ENCODE peak calls at places on chromosome 9, in six cellular contexts. G, D, P, Q, W and O are unnamed samples. For H3K9me3, the result is how much of the 10 kb centered on the place peaks cover.

GRCh38 chr9:121915304-121915625 is 177.8 kb downstream of the TTLL11 start:
- DNase-seq in G (no peak), D (no peak), P (no peak), Q (no peak), W (no peak), O (no peak)

GRCh38 chr9:14238044-14238443 is 75.9 kb downstream of the NFIB start:
- DNase-seq in G (no peak), D (no peak), P (peak), Q (peak), W (no peak), O (peak)

GRCh38 chr9:34993502-34994428 is 4.2 kb downstream of the DNAJB5 start:
- DNase-seq in G (no peak), D (no peak), P (no peak), Q (peak), W (no peak), O (no peak)

GRCh38 chr9:113574381-113575262 is 111.1 kb downstream of the RGS3 start:
- DNase-seq in G (peak), D (no peak), P (no peak), Q (no peak), W (no peak), O (no peak)

GRCh38 chr9:132609829-132610228 is 27.4 kb downstream of the BARHL1 start:
- DNase-seq in G (no peak), D (no peak), P (no peak), Q (peak), W (no peak), O (no peak)

GRCh38 chr9:35085078-35085477 is 5.3 kb upstream of the FANCG start:
- DNase-seq in G (no peak), D (no peak), P (no peak), Q (no peak), W (no peak), O (no peak)

GRCh38 chr9:21835111-21835510 is 32.7 kb downstream of the MTAP start:
- DNase-seq in G (no peak), D (no peak), P (no peak), Q (no peak), W (no peak), O (no peak)

GRCh38 chr9:98117984-98118639 is 910 bp downstream of the TRIM14 start:
- DNase-seq in G (no peak), D (no peak), P (peak), Q (peak), W (peak), O (peak)

GRCh38 chr9:34985311-34985899 is 4.1 kb upstream of the DNAJB5 start:
- DNase-seq in G (no peak), D (peak), P (peak), Q (peak), W (peak), O (peak)

GRCh38 chr9:130927995-130928900 is 10.8 kb downstream of the FIBCD1 start:
- DNase-seq in G (no peak), D (no peak), P (peak), Q (peak), W (peak), O (peak)

GRCh38 chr9:127963359-127964064 is 17.3 kb downstream of the EEIG1 start:
- DNase-seq in G (no peak), D (no peak), P (no peak), Q (no peak), W (no peak), O (no peak)

DNA sequence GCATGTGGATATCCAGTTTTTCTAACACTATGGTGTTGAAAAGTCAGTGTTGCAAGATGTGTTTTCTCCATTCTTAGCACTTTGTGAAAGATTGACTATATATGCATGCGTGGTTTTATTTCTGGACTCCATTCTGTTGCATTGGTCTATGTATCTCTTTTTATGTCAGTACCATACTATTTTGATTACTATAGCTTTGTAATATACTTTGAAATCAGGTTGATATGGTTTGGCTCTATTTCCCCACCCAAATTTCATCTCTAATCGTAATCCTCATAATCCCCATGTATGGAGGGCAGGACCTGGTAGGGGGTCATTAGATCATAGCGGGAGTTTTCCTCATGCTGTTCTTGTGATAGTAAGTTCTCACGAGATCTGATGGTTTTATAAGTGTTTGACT is 6.5 kb downstream of the RIC1 start:
- DNase-seq in G (no peak), D (no peak), P (no peak), Q (no peak), W (no peak), O (no peak)
- H3K9me3 ChIP-seq in G (under half), D (under half), P (under half), Q (under half), W (under half), O (under half)

DNA sequence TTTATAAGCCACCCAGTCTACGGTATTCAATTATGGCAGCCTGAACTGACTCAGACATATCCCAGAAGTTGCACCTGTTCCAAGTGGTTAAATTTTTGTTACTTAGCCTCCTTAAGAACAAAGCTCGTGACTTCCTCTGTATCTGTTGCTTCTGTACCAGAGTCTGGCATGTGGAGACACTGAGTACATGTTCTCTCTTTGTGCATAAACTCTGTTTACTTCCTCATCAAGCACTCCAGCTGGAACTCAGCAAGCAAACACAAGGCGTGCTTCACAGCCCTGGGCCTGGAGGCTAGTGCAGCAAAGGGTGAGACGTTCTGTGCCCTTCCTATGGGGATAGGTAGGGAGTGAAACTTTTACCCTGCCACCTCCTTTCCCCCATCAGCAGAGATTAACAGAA is 19.0 kb downstream of the C9orf152 start:
- DNase-seq in G (peak), D (no peak), P (peak), Q (peak), W (no peak), O (peak)
- TF ChIP-seq POLR2A in G (no peak), D (no peak), P (no peak), Q (no peak), W (no peak), O (peak)

DNA sequence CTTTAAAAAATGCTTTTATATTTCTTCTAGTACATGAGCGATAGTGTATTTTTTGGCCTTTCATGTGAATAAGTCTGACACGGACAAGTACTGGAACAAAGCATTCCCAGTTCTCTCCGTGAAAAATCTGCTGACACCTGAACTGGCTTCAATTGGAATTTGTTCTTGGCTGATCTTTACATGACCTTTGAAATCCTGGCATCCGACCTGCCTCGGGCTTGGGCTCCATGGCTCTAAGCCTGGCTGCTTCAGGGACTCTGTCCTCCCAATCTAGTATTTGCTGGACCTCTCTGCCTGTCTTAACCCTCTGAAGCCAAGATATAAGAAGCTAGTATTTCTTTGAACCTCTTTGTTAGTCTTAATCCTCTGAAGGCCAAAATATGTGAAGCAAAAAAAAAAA is 470.8 kb downstream of the TUSC1 start:
- DNase-seq in G (peak), D (no peak), P (no peak), Q (no peak), W (no peak), O (no peak)
- H3K27ac ChIP-seq in G (no peak), D (no peak), P (no peak), Q (no peak), W (no peak), O (no peak)

DNA sequence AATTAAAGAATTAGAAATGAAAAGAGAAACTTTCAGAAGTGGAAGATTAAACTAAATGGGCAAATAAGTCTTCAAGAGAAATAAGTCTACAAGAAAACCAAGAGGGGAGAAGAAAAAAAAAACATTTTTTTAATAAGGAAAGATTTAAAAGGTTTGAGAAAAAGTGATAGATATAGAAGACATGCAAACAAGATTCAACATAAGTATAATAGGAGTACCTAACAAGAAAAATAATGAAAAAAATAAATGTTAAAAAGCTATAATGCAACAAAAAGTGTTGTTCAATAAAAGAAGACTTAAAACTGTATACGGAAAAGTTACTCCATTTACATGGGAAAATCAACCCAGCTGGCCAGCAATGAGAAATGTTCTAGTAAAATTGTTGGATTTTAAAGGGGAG is 42.6 kb downstream of the PTPDC1 start:
- DNase-seq in G (no peak), D (no peak), P (no peak), Q (no peak), W (no peak), O (no peak)
- H3K9me3 ChIP-seq in G (under half), D (under half), P (under half), Q (under half), W (under half), O (under half)

GRCh38 chr9:136845465-136846261 is 3.4 kb downstream of the AJM1 start:
- DNase-seq in G (no peak), D (no peak), P (no peak), Q (no peak), W (no peak), O (no peak)

GRCh38 chr9:136847827-136848392 is 1.3 kb upstream of the PHPT1 start:
- DNase-seq in G (peak), D (peak), P (peak), Q (peak), W (peak), O (peak)

GRCh38 chr9:136847065-136847826 is 2.0 kb upstream of the PHPT1 start:
- DNase-seq in G (no peak), D (peak), P (peak), Q (peak), W (peak), O (peak)

GRCh38 chr9:136844766-136845464 is 2.6 kb downstream of the AJM1 start:
- DNase-seq in G (no peak), D (no peak), P (no peak), Q (no peak), W (no peak), O (no peak)

DNA sequence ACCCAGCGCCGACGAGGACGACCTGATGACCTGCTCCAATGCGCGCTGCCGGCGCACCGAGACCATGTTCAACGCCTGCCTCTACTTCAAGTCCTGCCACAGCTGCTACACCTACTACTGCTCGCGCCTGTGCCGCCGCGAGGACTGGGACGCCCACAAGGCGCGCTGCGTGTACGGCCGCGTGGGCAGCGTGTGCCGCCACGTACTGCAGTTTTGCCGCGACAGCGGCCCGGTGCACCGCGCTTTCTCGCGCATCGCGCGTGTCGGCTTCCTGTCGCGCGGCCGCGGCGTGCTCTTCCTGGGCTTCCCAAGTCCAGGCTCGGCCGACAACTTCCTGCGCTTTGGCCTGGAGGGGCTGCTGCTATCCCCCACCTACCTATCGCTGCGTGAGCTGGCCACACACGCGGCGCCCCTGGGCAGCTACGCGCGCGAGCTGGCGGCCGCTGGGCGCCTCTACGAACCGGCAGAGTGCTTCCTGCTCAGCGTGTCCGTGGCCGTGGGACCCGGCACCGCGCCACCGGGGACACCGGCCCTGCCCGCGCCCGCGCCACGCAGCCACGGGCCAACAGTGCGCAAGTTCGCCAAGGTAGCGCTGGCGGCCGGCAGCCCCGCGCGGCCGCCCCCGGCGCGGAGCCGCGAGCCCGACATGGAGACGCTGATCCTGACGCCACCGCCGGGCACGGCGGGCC is 2.7 kb upstream of the PHPT1 start:
- DNase-seq in G (no peak), D (no peak), P (no peak), Q (no peak), W (no peak), O (no peak)
- TF ChIP-seq POLR2A in G (no peak), D (no peak), P (no peak), Q (no peak), W (no peak), O (no peak)

DNA sequence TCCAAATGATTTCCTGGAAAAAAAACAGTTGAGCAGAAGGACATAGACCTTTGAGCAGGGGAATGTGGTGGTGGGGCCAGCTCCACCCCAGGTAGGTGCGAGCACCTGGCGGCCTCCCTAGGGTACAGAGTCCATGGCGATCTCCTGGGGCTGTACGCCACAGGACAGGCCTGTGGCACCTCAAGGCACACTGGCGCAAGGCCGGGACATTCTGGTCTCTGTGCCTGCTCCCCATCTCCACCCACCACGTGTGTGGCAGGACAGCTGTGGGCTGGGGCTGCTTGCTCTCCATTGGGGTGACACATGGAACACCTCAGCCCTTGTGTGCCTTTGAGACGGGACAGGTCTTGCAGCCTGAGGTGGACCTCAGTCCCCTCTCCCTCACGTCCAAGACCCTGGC is 25.2 kb downstream of the WNK2 start:
- DNase-seq in G (no peak), D (no peak), P (peak), Q (no peak), W (no peak), O (no peak)
- H3K27ac ChIP-seq in G (no peak), D (no peak), P (peak), Q (no peak), W (no peak), O (peak)

GRCh38 chr9:133836818-133837217 is 98.7 kb upstream of the SARDH start:
- DNase-seq in G (no peak), D (no peak), P (no peak), Q (no peak), W (no peak), O (no peak)
- H3K9me3 ChIP-seq in G (under half), D (under half), P (under half), Q (under half), W (under half), O (under half)

GRCh38 chr9:70046274-70047070 is 2.8 kb downstream of the MAMDC2 start:
- DNase-seq in G (peak), D (peak), P (no peak), Q (no peak), W (no peak), O (no peak)

GRCh38 chr9:70049236-70049635 is 5.6 kb downstream of the MAMDC2 start:
- DNase-seq in G (peak), D (peak), P (no peak), Q (peak), W (no peak), O (no peak)

GRCh38 chr9:70052768-70053167 is 9.1 kb downstream of the MAMDC2 start:
- DNase-seq in G (no peak), D (no peak), P (no peak), Q (no peak), W (no peak), O (no peak)

GRCh38 chr9:70053864-70054263 is 10.2 kb downstream of the MAMDC2 start:
- DNase-seq in G (no peak), D (no peak), P (no peak), Q (no peak), W (peak), O (no peak)

DNA sequence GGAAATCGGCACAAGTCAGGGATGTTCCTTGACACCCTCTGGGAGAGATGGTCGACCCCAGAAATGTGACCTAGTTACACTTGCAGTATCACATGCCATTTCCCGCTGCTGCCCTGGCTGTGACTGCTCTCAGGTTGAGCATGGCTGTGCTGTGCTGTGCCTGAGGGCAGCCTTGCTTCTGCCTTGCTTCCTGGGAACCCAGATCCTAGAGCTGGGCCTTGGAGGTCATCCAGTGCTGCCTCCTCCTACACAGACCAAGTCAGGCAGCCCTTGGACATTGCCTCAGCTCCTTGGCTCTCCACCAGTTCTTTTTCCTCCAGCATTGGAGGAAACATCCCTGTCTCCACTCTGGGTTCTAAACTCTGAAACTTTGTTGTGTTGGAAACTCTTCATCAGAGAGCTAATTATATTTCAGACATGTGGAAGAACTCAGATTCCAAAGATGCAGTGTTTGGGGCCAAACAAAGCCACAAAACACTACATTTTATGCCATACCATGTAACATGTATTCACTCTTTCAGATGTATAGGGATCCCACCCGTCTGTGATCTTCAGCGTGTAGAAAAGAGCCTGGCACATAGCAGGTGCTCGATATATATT is 6.1 kb downstream of the MAMDC2 start:
- DNase-seq in G (peak), D (peak), P (no peak), Q (peak), W (no peak), O (no peak)
- TF ChIP-seq POLR2A in G (no peak), D (no peak), P (no peak), Q (no peak), W (no peak), O (no peak)

GRCh38 chr9:89999176-89999533 is 394.3 kb downstream of the GADD45G start:
- DNase-seq in G (peak), D (no peak), P (no peak), Q (no peak), W (no peak), O (peak)
- H3K27ac ChIP-seq in G (peak), D (no peak), P (no peak), Q (no peak), W (no peak), O (peak)

GRCh38 chr9:95947118-95947517 is 71.6 kb downstream of the ERCC6L2 start:
- DNase-seq in G (no peak), D (no peak), P (no peak), Q (no peak), W (no peak), O (no peak)
- H3K9me3 ChIP-seq in G (under half), D (under half), P (under half), Q (under half), W (under half), O (under half)